ENCODE peak calls at places on chromosomes 6 and 20, in four cellular contexts. M, E, F and V are unnamed samples.
A peak's percentile ranks its signal among the peaks of the same experiment; 100 is the strongest.

GRCh38 chr6:50826803-50827202 is 8.1 kb downstream of the TFAP2B start:
- DNase-seq in M (no peak), E (no peak), F (no peak), V (no peak)

GRCh38 chr6:39962831-39963230 is 28.6 kb upstream of the MOCS1 start:
- DNase-seq in M (peak; percentile 58), E (no peak), F (no peak), V (no peak)

GRCh38 chr6:43733471-43734293 is 36.3 kb upstream of the VEGFA start:
- DNase-seq in M (no peak), E (no peak), F (peak; percentile 59), V (peak; percentile 20)

GRCh38 chr20:63333241-63333836 is 27.8 kb downstream of the CHRNA4 start:
- DNase-seq in M (no peak), E (no peak), F (no peak), V (no peak)

GRCh38 chr6:3370361-3371221 is 86.3 kb downstream of the SLC22A23 start:
- DNase-seq in M (no peak), E (peak; percentile 77), F (no peak), V (no peak)

GRCh38 chr6:71886184-71887005 is at the start of gene RIMS1:
- DNase-seq in M (peak; percentile 26), E (no peak), F (peak; percentile 71), V (no peak)

GRCh38 chr6:423062-423798 is 31.7 kb downstream of the IRF4 start:
- DNase-seq in M (no peak), E (no peak), F (peak; percentile 61), V (no peak)

GRCh38 chr20:44014807-44015732 is 100.4 kb downstream of the TOX2 start:
- DNase-seq in M (no peak), E (peak; percentile 35), F (no peak), V (peak; percentile 84)

GRCh38 chr6:31663961-31664789 is 622 bp downstream of the GPANK1 start:
- DNase-seq in M (peak; percentile 90), E (peak; percentile 51), F (no peak), V (no peak)

GRCh38 chr6:22098623-22099022 is 198.2 kb downstream of the PRL start:
- DNase-seq in M (no peak), E (no peak), F (no peak), V (no peak)

GRCh38 chr6:16849280-16850210 is 88.3 kb upstream of the ATXN1 start:
- DNase-seq in M (peak; percentile 62), E (peak; percentile 33), F (no peak), V (no peak)

GRCh38 chr6:120935007-120935406 is 399.3 kb downstream of the TBC1D32 start:
- DNase-seq in M (no peak), E (no peak), F (no peak), V (no peak)

GRCh38 chr6:159279790-159280277 is 110.6 kb downstream of the FNDC1 start:
- DNase-seq in M (peak; percentile 25), E (peak; percentile 1), F (no peak), V (peak; percentile 8)

GRCh38 chr6:1792989-1793388 is 183.3 kb downstream of the FOXC1 start:
- DNase-seq in M (peak; percentile 45), E (peak; percentile 50), F (no peak), V (peak; percentile 12)

GRCh38 chr20:58065508-58066361 is 162.7 kb downstream of the ANKRD60 start:
- DNase-seq in M (no peak), E (no peak), F (no peak), V (no peak)

GRCh38 chr6:169991913-169992312 is 240.5 kb downstream of the ERMARD start:
- DNase-seq in M (no peak), E (peak; percentile 10), F (no peak), V (no peak)

GRCh38 chr6:69019832-69020231 is 384.8 kb downstream of the ADGRB3 start:
- DNase-seq in M (peak; percentile 72), E (no peak), F (no peak), V (peak; percentile 74)

GRCh38 chr6:46210294-46210693 is 39.5 kb upstream of the ENPP5 start:
- DNase-seq in M (no peak), E (no peak), F (no peak), V (no peak)

GRCh38 chr6:16725145-16725864 is 36.0 kb downstream of the ATXN1 start:
- DNase-seq in M (peak; percentile 73), E (no peak), F (no peak), V (no peak)